ENCODE peak calls at places on chromosomes 5 and 9, in six cellular contexts. One of them, this sample, is unnamed.
A peak's percentile ranks its signal among the peaks of the same experiment; 100 is the strongest.

GRCh38 chr5:143345671-143346440 is 57.6 kb downstream of the NR3C1 start:
- DNase-seq in stromal cell of bone marrow: no peak
- DNase-seq in NCI-H82: no peak
- DNase-seq in H9: no peak
- DNase-seq in A549: no peak
- DNase-seq in NCI-H1092 treated with DMSO at 0.1 percent for 48 hours: no peak
- DNase-seq in this sample: no peak

GRCh38 chr9:82645591-82645990 is 417.4 kb downstream of the RASEF start:
- DNase-seq in stromal cell of bone marrow: no peak
- DNase-seq in NCI-H82: no peak
- DNase-seq in H9: no peak
- DNase-seq in A549: no peak
- DNase-seq in NCI-H1092 treated with DMSO at 0.1 percent for 48 hours: no peak
- DNase-seq in this sample: no peak

GRCh38 chr5:107485184-107485583 is 185.6 kb downstream of the EFNA5 start:
- DNase-seq in stromal cell of bone marrow: no peak
- DNase-seq in NCI-H82: no peak
- DNase-seq in H9: no peak
- DNase-seq in A549: no peak
- DNase-seq in NCI-H1092 treated with DMSO at 0.1 percent for 48 hours: no peak
- DNase-seq in this sample: no peak

GRCh38 chr5:32190094-32190493 is 16.0 kb upstream of the GOLPH3 start:
- DNase-seq in stromal cell of bone marrow: peak; percentile 45
- DNase-seq in NCI-H82: no peak
- DNase-seq in H9: no peak
- DNase-seq in A549: no peak
- DNase-seq in NCI-H1092 treated with DMSO at 0.1 percent for 48 hours: no peak
- DNase-seq in this sample: no peak

GRCh38 chr5:89377752-89378455 is 494.9 kb upstream of the MEF2C start:
- DNase-seq in stromal cell of bone marrow: no peak
- DNase-seq in NCI-H82: peak; percentile 6
- DNase-seq in H9: no peak
- DNase-seq in A549: no peak
- DNase-seq in NCI-H1092 treated with DMSO at 0.1 percent for 48 hours: peak; percentile 3
- DNase-seq in this sample: no peak

GRCh38 chr9:111646417-111646816 is 15.0 kb upstream of the GNG10 start:
- DNase-seq in stromal cell of bone marrow: no peak
- DNase-seq in NCI-H82: no peak
- DNase-seq in H9: no peak
- DNase-seq in A549: no peak
- DNase-seq in NCI-H1092 treated with DMSO at 0.1 percent for 48 hours: no peak
- DNase-seq in this sample: no peak

GRCh38 chr5:38835887-38836286 is 9.9 kb upstream of the OSMR start:
- DNase-seq in stromal cell of bone marrow: no peak
- DNase-seq in NCI-H82: no peak
- DNase-seq in H9: no peak
- DNase-seq in A549: no peak
- DNase-seq in NCI-H1092 treated with DMSO at 0.1 percent for 48 hours: no peak
- DNase-seq in this sample: no peak

GRCh38 chr5:35354751-35355150 is 124.5 kb upstream of the PRLR start:
- DNase-seq in stromal cell of bone marrow: no peak
- DNase-seq in NCI-H82: no peak
- DNase-seq in H9: no peak
- DNase-seq in A549: no peak
- DNase-seq in NCI-H1092 treated with DMSO at 0.1 percent for 48 hours: no peak
- DNase-seq in this sample: no peak

GRCh38 chr9:126799051-126799450 is 5.8 kb upstream of the ZBTB43 start:
- DNase-seq in stromal cell of bone marrow: no peak
- DNase-seq in NCI-H82: no peak
- DNase-seq in H9: no peak
- DNase-seq in A549: no peak
- DNase-seq in NCI-H1092 treated with DMSO at 0.1 percent for 48 hours: no peak
- DNase-seq in this sample: no peak

GRCh38 chr9:88425538-88425950 is 37.3 kb downstream of the SPIN1 start:
- DNase-seq in stromal cell of bone marrow: no peak
- DNase-seq in NCI-H82: no peak
- DNase-seq in H9: no peak
- DNase-seq in A549: no peak
- DNase-seq in NCI-H1092 treated with DMSO at 0.1 percent for 48 hours: no peak
- DNase-seq in this sample: no peak

GRCh38 chr5:93427316-93427715 is 153.7 kb downstream of the NR2F1-AS1 start:
- DNase-seq in stromal cell of bone marrow: no peak
- DNase-seq in NCI-H82: no peak
- DNase-seq in H9: no peak
- DNase-seq in A549: no peak
- DNase-seq in NCI-H1092 treated with DMSO at 0.1 percent for 48 hours: no peak
- DNase-seq in this sample: no peak

GRCh38 chr9:11743356-11743755 is 949.8 kb upstream of the TYRP1 start:
- DNase-seq in stromal cell of bone marrow: no peak
- DNase-seq in NCI-H82: no peak
- DNase-seq in H9: no peak
- DNase-seq in A549: no peak
- DNase-seq in NCI-H1092 treated with DMSO at 0.1 percent for 48 hours: no peak
- DNase-seq in this sample: no peak

GRCh38 chr5:150661821-150662596 is 958 bp downstream of the MYOZ3 start:
- DNase-seq in stromal cell of bone marrow: no peak
- DNase-seq in NCI-H82: no peak
- DNase-seq in H9: no peak
- DNase-seq in A549: no peak
- DNase-seq in NCI-H1092 treated with DMSO at 0.1 percent for 48 hours: no peak
- DNase-seq in this sample: no peak

GRCh38 chr5:84478603-84479002 is 93.9 kb upstream of the EDIL3 start:
- DNase-seq in stromal cell of bone marrow: no peak
- DNase-seq in NCI-H82: no peak
- DNase-seq in H9: no peak
- DNase-seq in A549: no peak
- DNase-seq in NCI-H1092 treated with DMSO at 0.1 percent for 48 hours: no peak
- DNase-seq in this sample: no peak

GRCh38 chr5:74107899-74108298 is 481.9 kb downstream of the ARHGEF28 start:
- DNase-seq in stromal cell of bone marrow: no peak
- DNase-seq in NCI-H82: no peak
- DNase-seq in H9: no peak
- DNase-seq in A549: no peak
- DNase-seq in NCI-H1092 treated with DMSO at 0.1 percent for 48 hours: no peak
- DNase-seq in this sample: no peak

GRCh38 chr9:93028448-93029006 is 30.0 kb upstream of the SUSD3 start:
- DNase-seq in stromal cell of bone marrow: no peak
- DNase-seq in NCI-H82: no peak
- DNase-seq in H9: no peak
- DNase-seq in A549: no peak
- DNase-seq in NCI-H1092 treated with DMSO at 0.1 percent for 48 hours: no peak
- DNase-seq in this sample: no peak

GRCh38 chr5:172775326-172776234 is 4.6 kb upstream of the DUSP1 start:
- DNase-seq in stromal cell of bone marrow: peak; percentile 85
- DNase-seq in NCI-H82: no peak
- DNase-seq in H9: no peak
- DNase-seq in A549: no peak
- DNase-seq in NCI-H1092 treated with DMSO at 0.1 percent for 48 hours: no peak
- DNase-seq in this sample: no peak

GRCh38 chr9:119726035-119726434 is 356.8 kb upstream of the BRINP1 start:
- DNase-seq in stromal cell of bone marrow: no peak
- DNase-seq in NCI-H82: no peak
- DNase-seq in H9: no peak
- DNase-seq in A549: no peak
- DNase-seq in NCI-H1092 treated with DMSO at 0.1 percent for 48 hours: no peak
- DNase-seq in this sample: no peak

GRCh38 chr5:181260720-181261319 is at the start of gene TRIM52:
- DNase-seq in stromal cell of bone marrow: peak; percentile 83
- DNase-seq in NCI-H82: no peak
- DNase-seq in H9: peak; percentile 96
- DNase-seq in A549: peak; percentile 68
- DNase-seq in NCI-H1092 treated with DMSO at 0.1 percent for 48 hours: no peak
- DNase-seq in this sample: peak; percentile 84

GRCh38 chr5:97090944-97091343 is 51.5 kb downstream of the LIX1 start:
- DNase-seq in stromal cell of bone marrow: no peak
- DNase-seq in NCI-H82: no peak
- DNase-seq in H9: no peak
- DNase-seq in A549: no peak
- DNase-seq in NCI-H1092 treated with DMSO at 0.1 percent for 48 hours: no peak
- DNase-seq in this sample: no peak

GRCh38 chr9:134559013-134559412 is 82.6 kb upstream of the COL5A1 start:
- DNase-seq in stromal cell of bone marrow: no peak
- DNase-seq in NCI-H82: no peak
- DNase-seq in H9: peak; percentile 14
- DNase-seq in A549: no peak
- DNase-seq in NCI-H1092 treated with DMSO at 0.1 percent for 48 hours: no peak
- DNase-seq in this sample: no peak

GRCh38 chr9:123957168-123957721 is 27.3 kb upstream of the DENND1A start:
- DNase-seq in stromal cell of bone marrow: no peak
- DNase-seq in NCI-H82: peak; percentile 33
- DNase-seq in H9: no peak
- DNase-seq in A549: no peak
- DNase-seq in NCI-H1092 treated with DMSO at 0.1 percent for 48 hours: no peak
- DNase-seq in this sample: peak; percentile 62

GRCh38 chr9:86202338-86202882 is 57.0 kb downstream of the C9orf153 start:
- DNase-seq in stromal cell of bone marrow: peak; percentile 38
- DNase-seq in NCI-H82: peak; percentile 69
- DNase-seq in H9: peak; percentile 49
- DNase-seq in A549: peak; percentile 60
- DNase-seq in NCI-H1092 treated with DMSO at 0.1 percent for 48 hours: peak; percentile 65
- DNase-seq in this sample: peak; percentile 15

GRCh38 chr9:89542461-89543021 is 44.6 kb upstream of the SEMA4D start:
- DNase-seq in stromal cell of bone marrow: no peak
- DNase-seq in NCI-H82: no peak
- DNase-seq in H9: no peak
- DNase-seq in A549: no peak
- DNase-seq in NCI-H1092 treated with DMSO at 0.1 percent for 48 hours: no peak
- DNase-seq in this sample: no peak

GRCh38 chr9:123364241-123364824 is 8.3 kb downstream of the CRB2 start:
- DNase-seq in stromal cell of bone marrow: peak; percentile 16
- DNase-seq in NCI-H82: no peak
- DNase-seq in H9: no peak
- DNase-seq in A549: no peak
- DNase-seq in NCI-H1092 treated with DMSO at 0.1 percent for 48 hours: no peak
- DNase-seq in this sample: no peak

GRCh38 chr5:142385194-142385593 is 60.4 kb upstream of the SPRY4 start:
- DNase-seq in stromal cell of bone marrow: no peak
- DNase-seq in NCI-H82: no peak
- DNase-seq in H9: no peak
- DNase-seq in A549: no peak
- DNase-seq in NCI-H1092 treated with DMSO at 0.1 percent for 48 hours: no peak
- DNase-seq in this sample: no peak

GRCh38 chr9:96100385-96100978 is 201.5 kb downstream of the HSD17B3 start:
- DNase-seq in stromal cell of bone marrow: no peak
- DNase-seq in NCI-H82: no peak
- DNase-seq in H9: no peak
- DNase-seq in A549: no peak
- DNase-seq in NCI-H1092 treated with DMSO at 0.1 percent for 48 hours: peak; percentile 70
- DNase-seq in this sample: no peak

GRCh38 chr9:95100071-95100627 is 217.4 kb downstream of the FANCC start:
- DNase-seq in stromal cell of bone marrow: no peak
- DNase-seq in NCI-H82: no peak
- DNase-seq in H9: no peak
- DNase-seq in A549: no peak
- DNase-seq in NCI-H1092 treated with DMSO at 0.1 percent for 48 hours: no peak
- DNase-seq in this sample: no peak

This sample was measured in WERI-Rb-1.